ENCODE peak calls at places on chromosomes 3 and 15, in seven cellular contexts. W, I, M, B, V, O and G are unnamed samples.

GRCh38 chr3:105747056-105747455 is 121.8 kb downstream of the CBLB start:
- DNase-seq in W (no peak), I (no peak), M (peak; percentile 66), B (peak; percentile 11), V (no peak), O (peak; percentile 60), G (no peak)

GRCh38 chr15:58597943-58598828 is 151.3 kb downstream of the ADAM10 start:
- DNase-seq in W (no peak), I (no peak), M (no peak), B (no peak), V (no peak), O (no peak), G (no peak)

GRCh38 chr3:111729087-111729846 is 129.8 kb upstream of the PHLDB2 start:
- DNase-seq in W (peak; percentile 76), I (peak; percentile 18), M (no peak), B (peak; percentile 74), V (no peak), O (peak; percentile 79), G (no peak)

GRCh38 chr15:81418891-81419290 is 44.9 kb upstream of the TMC3 start:
- DNase-seq in W (no peak), I (no peak), M (no peak), B (peak; percentile 9), V (no peak), O (no peak), G (no peak)

GRCh38 chr3:177982034-177982433 is 554.2 kb upstream of the KCNMB2 start:
- DNase-seq in W (no peak), I (no peak), M (no peak), B (no peak), V (no peak), O (no peak), G (no peak)

GRCh38 chr15:80436511-80437307 is 32.5 kb downstream of the ARNT2 start:
- DNase-seq in W (no peak), I (no peak), M (peak; percentile 91), B (peak; percentile 88), V (no peak), O (peak; percentile 80), G (no peak)

GRCh38 chr15:75811616-75812015 is 31.6 kb upstream of the UBE2Q2 start:
- DNase-seq in W (no peak), I (no peak), M (no peak), B (no peak), V (no peak), O (no peak), G (no peak)

GRCh38 chr3:40470706-40471105 is 6.2 kb upstream of the ZNF619 start:
- DNase-seq in W (no peak), I (no peak), M (no peak), B (no peak), V (no peak), O (no peak), G (no peak)

GRCh38 chr15:42858540-42858939 is 62.0 kb downstream of the TTBK2 start:
- DNase-seq in W (no peak), I (no peak), M (peak; percentile 93), B (no peak), V (no peak), O (no peak), G (no peak)

GRCh38 chr3:21920431-21920830 is 169.4 kb upstream of the ZNF385D start:
- DNase-seq in W (no peak), I (no peak), M (peak; percentile 66), B (no peak), V (no peak), O (peak; percentile 65), G (no peak)

GRCh38 chr3:106862067-106862466 is 515.2 kb upstream of the CCDC54 start:
- DNase-seq in W (peak; percentile 3), I (no peak), M (peak; percentile 26), B (peak; percentile 59), V (no peak), O (peak; percentile 27), G (no peak)

GRCh38 chr15:25514522-25514921 is 75.7 kb upstream of the UBE3A start:
- DNase-seq in W (no peak), I (no peak), M (no peak), B (no peak), V (no peak), O (no peak), G (no peak)

GRCh38 chr3:133249490-133249889 is 150.4 kb upstream of the BFSP2 start:
- DNase-seq in W (no peak), I (no peak), M (no peak), B (no peak), V (no peak), O (no peak), G (no peak)

GRCh38 chr3:72523409-72524172 is 324.7 kb downstream of the SHQ1 start:
- DNase-seq in W (no peak), I (peak; percentile 54), M (no peak), B (peak; percentile 9), V (peak; percentile 9), O (no peak), G (no peak)

GRCh38 chr3:38017445-38018295 is 11.8 kb downstream of the PLCD1 start:
- DNase-seq in W (no peak), I (no peak), M (no peak), B (no peak), V (no peak), O (no peak), G (no peak)

GRCh38 chr3:46209751-46210470 is 1.8 kb upstream of the CCR1 start:
- DNase-seq in W (no peak), I (no peak), M (peak; percentile 14), B (no peak), V (no peak), O (no peak), G (no peak)

GRCh38 chr3:146968204-146968651 is 363.1 kb upstream of the PLSCR5 start:
- DNase-seq in W (no peak), I (no peak), M (peak; percentile 5), B (peak; percentile 18), V (no peak), O (peak; percentile 21), G (no peak)

GRCh38 chr3:23826382-23827061 is 20.8 kb downstream of the UBE2E1 start:
- DNase-seq in W (no peak), I (peak; percentile 26), M (no peak), B (no peak), V (no peak), O (no peak), G (no peak)

GRCh38 chr15:93372209-93372910 is 283.3 kb upstream of the RGMA start:
- DNase-seq in W (no peak), I (no peak), M (no peak), B (no peak), V (no peak), O (no peak), G (no peak)